ENCODE peak calls at places on chromosome 2, in eight cellular contexts. G, X, M, C, O, F, I and A are unnamed samples.

GRCh38 chr2:230128943-230129342 is 60.2 kb upstream of the SLC16A14 start:
- DNase-seq in G (no peak), X (no peak), M (no peak), C (no peak), O (no peak), F (no peak), I (no peak), A (no peak)

GRCh38 chr2:115161531-115162453 is 719.4 kb downstream of the DPP10 start:
- DNase-seq in G (no peak), X (no peak), M (no peak), C (no peak), O (peak), F (peak), I (no peak), A (peak)

GRCh38 chr2:159501743-159502142 is 114.6 kb downstream of the BAZ2B start:
- DNase-seq in G (no peak), X (no peak), M (no peak), C (no peak), O (no peak), F (no peak), I (no peak), A (no peak)

GRCh38 chr2:62966995-62967394 is 83.6 kb upstream of the OTX1 start:
- DNase-seq in G (no peak), X (no peak), M (no peak), C (no peak), O (no peak), F (no peak), I (no peak), A (no peak)

GRCh38 chr2:8089596-8089995 is 592.3 kb upstream of the ID2 start:
- DNase-seq in G (peak), X (no peak), M (peak), C (no peak), O (no peak), F (no peak), I (no peak), A (no peak)

GRCh38 chr2:68943581-68944568 is 8.8 kb downstream of the GKN2 start:
- DNase-seq in G (peak), X (peak), M (peak), C (peak), O (peak), F (peak), I (peak), A (peak)

GRCh38 chr2:237664151-237664550 is 36.8 kb downstream of the LRRFIP1 start:
- DNase-seq in G (no peak), X (no peak), M (no peak), C (no peak), O (no peak), F (no peak), I (no peak), A (no peak)

GRCh38 chr2:189328451-189329249 is 112.6 kb upstream of the WDR75 start:
- DNase-seq in G (no peak), X (no peak), M (peak), C (no peak), O (no peak), F (no peak), I (no peak), A (no peak)

GRCh38 chr2:23545391-23545790 is 160.4 kb downstream of the KLHL29 start:
- DNase-seq in G (peak), X (no peak), M (peak), C (no peak), O (no peak), F (no peak), I (no peak), A (no peak)

GRCh38 chr2:215968499-215968898 is 44.9 kb downstream of the MREG start:
- DNase-seq in G (no peak), X (no peak), M (no peak), C (no peak), O (no peak), F (no peak), I (no peak), A (no peak)

GRCh38 chr2:234632527-234633391 is 135.9 kb upstream of the ARL4C start:
- DNase-seq in G (no peak), X (no peak), M (no peak), C (no peak), O (no peak), F (no peak), I (no peak), A (no peak)

GRCh38 chr2:240873805-240874714 is 5.4 kb downstream of the AGXT start:
- DNase-seq in G (no peak), X (peak), M (no peak), C (no peak), O (no peak), F (no peak), I (no peak), A (no peak)

GRCh38 chr2:168816369-168816768 is 13.9 kb downstream of the NOSTRIN start:
- DNase-seq in G (no peak), X (no peak), M (peak), C (no peak), O (no peak), F (no peak), I (no peak), A (no peak)

GRCh38 chr2:157890960-157891629 is 15.0 kb upstream of the ACVR1 start:
- DNase-seq in G (no peak), X (no peak), M (no peak), C (no peak), O (no peak), F (no peak), I (no peak), A (no peak)

GRCh38 chr2:200380139-200380561 is 73.7 kb downstream of the SPATS2L start:
- DNase-seq in G (no peak), X (no peak), M (peak), C (no peak), O (no peak), F (no peak), I (no peak), A (no peak)

GRCh38 chr2:128745946-128746345 is 427.3 kb upstream of the HS6ST1 start:
- DNase-seq in G (no peak), X (no peak), M (peak), C (no peak), O (no peak), F (no peak), I (no peak), A (no peak)

GRCh38 chr2:157304811-157305712 is 20.6 kb downstream of the ERMN start:
- DNase-seq in G (no peak), X (no peak), M (peak), C (no peak), O (no peak), F (no peak), I (no peak), A (no peak)

GRCh38 chr2:54042908-54043620 is 72.3 kb upstream of the PSME4 start:
- DNase-seq in G (no peak), X (no peak), M (no peak), C (no peak), O (no peak), F (no peak), I (no peak), A (no peak)

GRCh38 chr2:40341198-40341597 is 110.7 kb downstream of the SLC8A1 start:
- DNase-seq in G (no peak), X (no peak), M (peak), C (no peak), O (no peak), F (no peak), I (no peak), A (no peak)

GRCh38 chr2:10014418-10015190 is 28.7 kb upstream of the KLF11 start:
- DNase-seq in G (no peak), X (no peak), M (peak), C (peak), O (no peak), F (no peak), I (no peak), A (no peak)

GRCh38 chr2:84919885-84920580 is 14.6 kb downstream of the TMSB10 start:
- DNase-seq in G (peak), X (peak), M (peak), C (peak), O (no peak), F (peak), I (no peak), A (no peak)

GRCh38 chr2:82795446-82795845 is 1663.6 kb downstream of the SUCLG1 start:
- DNase-seq in G (no peak), X (no peak), M (peak), C (no peak), O (no peak), F (no peak), I (no peak), A (no peak)

GRCh38 chr2:165070089-165070488 is 114.8 kb upstream of the SLC38A11 start:
- DNase-seq in G (no peak), X (no peak), M (no peak), C (no peak), O (no peak), F (no peak), I (no peak), A (peak)

GRCh38 chr2:235533616-235534385 is 40.0 kb downstream of the AGAP1 start:
- DNase-seq in G (no peak), X (no peak), M (no peak), C (no peak), O (no peak), F (no peak), I (no peak), A (no peak)

GRCh38 chr2:43136011-43136799 is 90.2 kb downstream of the ZFP36L2 start:
- DNase-seq in G (peak), X (no peak), M (no peak), C (no peak), O (no peak), F (no peak), I (no peak), A (no peak)

GRCh38 chr2:161044095-161044874 is 115.9 kb upstream of the TANK start:
- DNase-seq in G (no peak), X (no peak), M (no peak), C (no peak), O (no peak), F (peak), I (no peak), A (no peak)

GRCh38 chr2:169808211-169808610 is 9.5 kb downstream of the SSB start:
- DNase-seq in G (no peak), X (no peak), M (no peak), C (no peak), O (no peak), F (no peak), I (no peak), A (no peak)

GRCh38 chr2:9668686-9669338 is 38.0 kb upstream of the YWHAQ start:
- DNase-seq in G (no peak), X (no peak), M (no peak), C (no peak), O (no peak), F (no peak), I (no peak), A (no peak)

GRCh38 chr2:173214213-173214612 is 138.6 kb downstream of the MAP3K20 start:
- DNase-seq in G (no peak), X (no peak), M (peak), C (no peak), O (no peak), F (peak), I (no peak), A (no peak)

GRCh38 chr2:143685439-143686078 is 556.3 kb downstream of the ARHGAP15 start:
- DNase-seq in G (no peak), X (no peak), M (no peak), C (no peak), O (no peak), F (no peak), I (no peak), A (no peak)

GRCh38 chr2:231482806-231483391 is 18.6 kb upstream of the NCL start:
- DNase-seq in G (peak), X (peak), M (peak), C (peak), O (peak), F (peak), I (peak), A (peak)

GRCh38 chr2:96344011-96344410 is 8.4 kb downstream of the NCAPH start:
- DNase-seq in G (no peak), X (no peak), M (no peak), C (no peak), O (no peak), F (no peak), I (peak), A (no peak)

GRCh38 chr2:193251909-193252308 is 1057.2 kb upstream of the TMEFF2 start:
- DNase-seq in G (no peak), X (no peak), M (no peak), C (no peak), O (no peak), F (no peak), I (no peak), A (no peak)

GRCh38 chr2:210461401-210461800 is 15.2 kb downstream of the LANCL1 start:
- DNase-seq in G (peak), X (no peak), M (no peak), C (no peak), O (no peak), F (no peak), I (no peak), A (no peak)

GRCh38 chr2:127064642-127065250 is 42.2 kb downstream of the BIN1 start:
- DNase-seq in G (peak), X (peak), M (peak), C (peak), O (peak), F (peak), I (peak), A (peak)

GRCh38 chr2:166766220-166766619 is 122.1 kb upstream of the XIRP2 start:
- DNase-seq in G (no peak), X (no peak), M (no peak), C (no peak), O (no peak), F (no peak), I (no peak), A (no peak)